ENCODE peak calls at places on chromosomes 13 and 19, in six cellular contexts. A is uterus, C is HCT116, K is MG63, F is tibial artery, B is thyroid gland. U is an unnamed sample. For H3K36me3, the result is how much of the 10 kb centered on the place peaks cover.

GRCh38 chr13:25281193-25281936 is 5.9 kb downstream of the MTMR6 start:
- DNase-seq in A (no peak), C (no peak), K (no peak), F (no peak), B (no peak), U (no peak)

GRCh38 chr13:46160474-46161066 is 21.4 kb downstream of the LCP1 start:
- DNase-seq in A (no peak), C (peak), K (no peak), F (no peak), B (peak), U (no peak)

GRCh38 chr19:13078897-13079541 is 23.6 kb downstream of the LYL1 start:
- DNase-seq in A (peak), C (no peak), K (no peak), F (no peak), B (peak), U (no peak)

GRCh38 chr13:112636401-112636975 is 48.5 kb upstream of the TUBGCP3 start:
- DNase-seq in A (peak), C (no peak), K (no peak), F (no peak), B (no peak), U (no peak)

GRCh38 chr13:43170497-43170896 is 147.1 kb downstream of the DNAJC15 start:
- DNase-seq in A (no peak), C (no peak), K (no peak), F (no peak), B (no peak), U (no peak)

GRCh38 chr19:45630463-45630862 is 8.7 kb downstream of the EML2 start:
- DNase-seq in A (no peak), C (peak), K (peak), F (no peak), B (no peak), U (no peak)

GRCh38 chr13:30448441-30448840 is 17.3 kb downstream of the HMGB1 start:
- DNase-seq in A (no peak), C (no peak), K (no peak), F (no peak), B (no peak), U (no peak)

GRCh38 chr13:27967736-27968315 is 1.3 kb downstream of the CDX2 start:
- DNase-seq in A (no peak), C (no peak), K (no peak), F (no peak), B (no peak), U (no peak)

GRCh38 chr19:5053661-5054060 is 84.7 kb downstream of the KDM4B start:
- DNase-seq in A (no peak), C (no peak), K (no peak), F (no peak), B (peak), U (no peak)

GRCh38 chr13:47546265-47546962 is 454.7 kb downstream of the SUCLA2 start:
- DNase-seq in A (no peak), C (no peak), K (no peak), F (no peak), B (no peak), U (no peak)

GRCh38 chr19:47230122-47230920 is 678 bp downstream of the BBC3 start:
- DNase-seq in A (peak), C (no peak), K (peak), F (peak), B (peak), U (peak)

GRCh38 chr19:330503-330902 is 14.1 kb downstream of the MIER2 start:
- DNase-seq in A (no peak), C (no peak), K (no peak), F (no peak), B (no peak), U (peak)
- H3K36me3 ChIP-seq in A (under half), C (half or more), K (under half), F (half or more), B (under half), U (under half)

GRCh38 chr19:16912780-16913179 is 24.0 kb downstream of the F2RL3 start:
- DNase-seq in A (no peak), C (no peak), K (no peak), F (no peak), B (no peak), U (no peak)
- H3K4me3 ChIP-seq in A (no peak), C (no peak), K (no peak), F (no peak), B (no peak), U (no peak)

GRCh38 chr13:22256111-22256639 is 585.3 kb downstream of the FGF9 start:
- DNase-seq in A (no peak), C (no peak), K (no peak), F (no peak), B (no peak), U (no peak)

GRCh38 chr13:22253107-22253506 is 582.2 kb downstream of the FGF9 start:
- DNase-seq in A (no peak), C (no peak), K (no peak), F (no peak), B (no peak), U (no peak)

DNA sequence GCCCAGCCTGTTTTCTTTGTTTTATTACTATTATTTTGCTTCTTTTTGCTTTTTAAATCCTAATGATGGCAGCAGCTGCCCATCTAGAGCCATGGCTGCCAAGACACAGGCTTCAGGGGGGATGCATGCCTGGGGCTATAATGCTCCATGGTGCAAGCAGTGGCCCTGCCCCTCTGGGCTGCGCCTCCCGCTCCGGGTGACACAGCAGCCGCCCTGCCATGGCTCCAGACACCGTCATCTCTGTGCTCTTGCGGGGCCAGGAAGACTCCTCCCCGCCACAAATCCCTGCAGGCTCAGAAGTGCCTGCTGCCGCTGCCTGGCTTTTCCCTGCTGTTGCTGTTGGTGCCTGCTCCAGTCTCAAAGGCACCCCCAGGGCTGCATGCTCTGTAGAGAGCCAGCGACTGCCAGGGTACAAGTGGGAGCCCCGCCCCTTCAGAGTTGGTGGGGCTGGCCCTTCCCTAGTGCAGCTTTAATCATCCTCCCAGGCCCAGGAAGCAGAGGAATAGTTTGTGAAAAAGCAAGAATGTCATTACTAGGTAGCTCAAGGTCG is 581.5 kb downstream of the FGF9 start:
- DNase-seq in A (no peak), C (no peak), K (no peak), F (no peak), B (no peak), U (no peak)
- H3K36me3 ChIP-seq in A (under half), C (under half), K (under half), F (under half), B (under half), U (under half)

GRCh38 chr19:36605839-36606478 is 846 bp downstream of the ZNF382 start:
- DNase-seq in A (no peak), C (no peak), K (no peak), F (no peak), B (no peak), U (no peak)

GRCh38 chr19:36604656-36605100 is 435 bp upstream of the ZNF382 start:
- DNase-seq in A (peak), C (no peak), K (peak), F (peak), B (peak), U (peak)

DNA sequence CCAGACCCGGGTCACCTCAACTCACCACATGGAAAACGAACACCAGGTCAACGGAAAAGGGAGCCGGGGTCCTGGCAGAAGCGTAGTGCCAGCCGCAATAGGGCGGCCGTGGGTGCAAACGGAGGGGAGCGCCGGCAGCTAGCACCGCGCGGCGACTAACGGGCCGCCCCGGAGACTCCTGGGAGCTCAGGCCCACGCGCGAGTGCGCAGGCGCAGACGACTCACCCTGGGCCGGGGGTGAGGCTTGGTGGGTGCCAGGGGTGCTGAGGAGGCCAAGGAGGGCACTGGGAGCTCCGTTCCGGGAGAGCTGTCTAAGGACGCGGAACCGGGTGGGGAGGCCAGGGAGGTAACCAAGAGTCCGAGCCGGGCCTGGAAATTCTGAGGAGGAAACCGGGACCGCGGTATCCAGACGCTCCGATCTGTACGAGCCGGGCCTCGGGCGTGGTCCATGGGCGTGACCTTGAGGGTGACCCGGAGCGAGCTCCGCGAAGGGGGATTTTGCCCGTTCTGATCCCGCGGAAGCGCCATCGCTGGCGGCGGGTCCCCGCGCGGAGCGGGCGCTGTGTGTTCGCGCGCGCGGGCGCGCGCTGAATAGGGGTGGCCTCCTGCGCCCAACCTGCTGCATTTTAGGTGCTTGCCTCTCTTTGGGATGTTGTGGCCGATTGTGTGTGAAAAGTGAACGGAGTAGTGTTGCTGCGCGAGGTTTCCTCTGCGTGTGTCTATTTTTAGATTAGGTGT is at the start of gene ZNF382:
- DNase-seq in A (peak), C (no peak), K (peak), F (peak), B (peak), U (peak)
- H3K4me3 ChIP-seq in A (peak), C (no peak), K (peak), F (peak), B (peak), U (peak)

GRCh38 chr19:7771072-7771471 is 8.0 kb downstream of the CLEC4M start:
- DNase-seq in A (no peak), C (no peak), K (no peak), F (no peak), B (no peak), U (no peak)
- H3K36me3 ChIP-seq in A (under half), C (under half), K (under half), F (under half), B (under half), U (under half)